ENCODE peak calls at places on chromosome 14, in four cellular contexts. One of them, this sample, is unnamed.

GRCh38 chr14:29028973-29029582 is 262.5 kb downstream of the FOXG1 start:
- DNase-seq in stomach: no peak
- DNase-seq in endothelial cell of umbilical vein: no peak
- DNase-seq in breast epithelium: no peak
- DNase-seq in this sample: no peak

GRCh38 chr14:93005838-93006237 is 82.9 kb downstream of the CHGA start:
- DNase-seq in stomach: no peak
- DNase-seq in endothelial cell of umbilical vein: no peak
- DNase-seq in breast epithelium: no peak
- DNase-seq in this sample: no peak

GRCh38 chr14:93824518-93825234 is 36.4 kb upstream of the PRIMA1 start:
- DNase-seq in stomach: no peak
- DNase-seq in endothelial cell of umbilical vein: no peak
- DNase-seq in breast epithelium: no peak
- DNase-seq in this sample: no peak

GRCh38 chr14:81455344-81455743 is 55.2 kb upstream of the STON2 start:
- DNase-seq in stomach: no peak
- DNase-seq in endothelial cell of umbilical vein: no peak
- DNase-seq in breast epithelium: no peak
- DNase-seq in this sample: no peak

GRCh38 chr14:21861153-21861552 is 187.5 kb upstream of the OR4E1 start:
- DNase-seq in stomach: no peak
- DNase-seq in endothelial cell of umbilical vein: no peak
- DNase-seq in breast epithelium: no peak
- DNase-seq in this sample: no peak

GRCh38 chr14:68961361-68961760 is 17.7 kb downstream of the ACTN1 start:
- DNase-seq in stomach: no peak
- DNase-seq in endothelial cell of umbilical vein: no peak
- DNase-seq in breast epithelium: no peak
- DNase-seq in this sample: no peak

GRCh38 chr14:55404170-55404569 is 7.5 kb downstream of the ATG14 start:
- DNase-seq in stomach: no peak
- DNase-seq in endothelial cell of umbilical vein: no peak
- DNase-seq in breast epithelium: no peak
- DNase-seq in this sample: no peak

GRCh38 chr14:53608369-53608768 is 348.3 kb downstream of the BMP4 start:
- DNase-seq in stomach: peak; percentile 47
- DNase-seq in endothelial cell of umbilical vein: no peak
- DNase-seq in breast epithelium: no peak
- DNase-seq in this sample: no peak

GRCh38 chr14:64123241-64123956 is 170.8 kb downstream of the ESR2 start:
- DNase-seq in stomach: no peak
- DNase-seq in endothelial cell of umbilical vein: no peak
- DNase-seq in breast epithelium: no peak
- DNase-seq in this sample: no peak

GRCh38 chr14:32230695-32231280 is 27.7 kb upstream of the RNU6-8 start:
- DNase-seq in stomach: no peak
- DNase-seq in endothelial cell of umbilical vein: no peak
- DNase-seq in breast epithelium: no peak
- DNase-seq in this sample: no peak

GRCh38 chr14:89233184-89233583 is 183.8 kb downstream of the FOXN3 start:
- DNase-seq in stomach: no peak
- DNase-seq in endothelial cell of umbilical vein: no peak
- DNase-seq in breast epithelium: no peak
- DNase-seq in this sample: no peak

GRCh38 chr14:77376380-77376770 is 519 bp downstream of the TMED8 start:
- DNase-seq in stomach: peak; percentile 25
- DNase-seq in endothelial cell of umbilical vein: peak; percentile 17
- DNase-seq in breast epithelium: no peak
- DNase-seq in this sample: no peak

GRCh38 chr14:65502676-65503124 is 90.2 kb downstream of the FUT8 start:
- DNase-seq in stomach: no peak
- DNase-seq in endothelial cell of umbilical vein: no peak
- DNase-seq in breast epithelium: no peak
- DNase-seq in this sample: no peak

GRCh38 chr14:74577247-74577947 is 34.6 kb downstream of the LTBP2 start:
- DNase-seq in stomach: no peak
- DNase-seq in endothelial cell of umbilical vein: no peak
- DNase-seq in breast epithelium: no peak
- DNase-seq in this sample: peak; percentile 84

GRCh38 chr14:74569826-74570591 is 42.0 kb downstream of the LTBP2 start:
- DNase-seq in stomach: no peak
- DNase-seq in endothelial cell of umbilical vein: peak; percentile 71
- DNase-seq in breast epithelium: no peak
- DNase-seq in this sample: no peak

GRCh38 chr14:80577599-80577998 is 363.9 kb downstream of the CEP128 start:
- DNase-seq in stomach: no peak
- DNase-seq in endothelial cell of umbilical vein: no peak
- DNase-seq in breast epithelium: no peak
- DNase-seq in this sample: no peak

GRCh38 chr14:93977790-93978581 is 1.6 kb upstream of the ASB2 start:
- DNase-seq in stomach: no peak
- DNase-seq in endothelial cell of umbilical vein: no peak
- DNase-seq in breast epithelium: no peak
- DNase-seq in this sample: no peak

GRCh38 chr14:68911594-68912227 is 67.4 kb downstream of the ACTN1 start:
- DNase-seq in stomach: peak; percentile 78
- DNase-seq in endothelial cell of umbilical vein: peak; percentile 76
- DNase-seq in breast epithelium: peak; percentile 70
- DNase-seq in this sample: peak; percentile 91

GRCh38 chr14:79581912-79582576 is 629.3 kb downstream of the DIO2 start:
- DNase-seq in stomach: no peak
- DNase-seq in endothelial cell of umbilical vein: no peak
- DNase-seq in breast epithelium: no peak
- DNase-seq in this sample: no peak

GRCh38 chr14:51424569-51425251 is 184.7 kb downstream of the TMX1 start:
- DNase-seq in stomach: no peak
- DNase-seq in endothelial cell of umbilical vein: peak; percentile 57
- DNase-seq in breast epithelium: no peak
- DNase-seq in this sample: no peak

GRCh38 chr14:103623883-103624482 is 5.0 kb upstream of the KLC1 start:
- DNase-seq in stomach: peak; percentile 51
- DNase-seq in endothelial cell of umbilical vein: no peak
- DNase-seq in breast epithelium: no peak
- DNase-seq in this sample: no peak

GRCh38 chr14:65940056-65940735 is 527.7 kb downstream of the FUT8 start:
- DNase-seq in stomach: no peak
- DNase-seq in endothelial cell of umbilical vein: no peak
- DNase-seq in breast epithelium: no peak
- DNase-seq in this sample: no peak

GRCh38 chr14:93396456-93396855 is 34.3 kb upstream of the UNC79 start:
- DNase-seq in stomach: no peak
- DNase-seq in endothelial cell of umbilical vein: no peak
- DNase-seq in breast epithelium: no peak
- DNase-seq in this sample: no peak

GRCh38 chr14:96424104-96424989 is 32.4 kb downstream of the AK7 start:
- DNase-seq in stomach: peak; percentile 38
- DNase-seq in endothelial cell of umbilical vein: peak; percentile 82
- DNase-seq in breast epithelium: no peak
- DNase-seq in this sample: no peak

GRCh38 chr14:56422703-56423213 is 156.8 kb upstream of the TMEM260 start:
- DNase-seq in stomach: peak; percentile 88
- DNase-seq in endothelial cell of umbilical vein: peak; percentile 84
- DNase-seq in breast epithelium: peak; percentile 72
- DNase-seq in this sample: peak; percentile 82

GRCh38 chr14:105547741-105548169 is 21.4 kb downstream of the TMEM121 start:
- DNase-seq in stomach: no peak
- DNase-seq in endothelial cell of umbilical vein: no peak
- DNase-seq in breast epithelium: no peak
- DNase-seq in this sample: no peak

GRCh38 chr14:98227000-98227726 is 1044.8 kb downstream of the BCL11B start:
- DNase-seq in stomach: no peak
- DNase-seq in endothelial cell of umbilical vein: no peak
- DNase-seq in breast epithelium: no peak
- DNase-seq in this sample: no peak

GRCh38 chr14:64092940-64093339 is 201.2 kb downstream of the ESR2 start:
- DNase-seq in stomach: no peak
- DNase-seq in endothelial cell of umbilical vein: no peak
- DNase-seq in breast epithelium: no peak
- DNase-seq in this sample: no peak

GRCh38 chr14:24071144-24071697 is at the start of gene CPNE6:
- DNase-seq in stomach: no peak
- DNase-seq in endothelial cell of umbilical vein: no peak
- DNase-seq in breast epithelium: no peak
- DNase-seq in this sample: no peak

DNA sequence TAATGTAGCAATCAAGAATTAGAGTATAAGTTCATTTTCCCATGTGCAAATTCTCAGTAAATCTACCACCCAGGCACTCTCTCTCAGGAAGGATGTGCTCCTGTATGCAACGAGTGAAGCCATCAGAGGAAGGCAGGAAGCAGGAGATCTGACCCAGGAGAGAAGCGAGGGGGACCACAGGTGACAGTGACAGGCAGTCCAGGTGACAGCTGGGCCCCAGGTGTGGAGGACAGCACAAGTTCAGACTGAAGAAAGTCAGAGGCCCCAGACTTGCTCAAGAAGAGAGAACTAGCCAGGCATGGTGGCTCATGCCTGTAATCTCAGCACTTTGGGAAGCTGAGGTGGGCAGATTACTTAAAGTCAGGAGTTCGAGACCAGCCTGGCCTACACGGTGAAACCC is 13.8 kb downstream of the CLMN start:
- DNase-seq in stomach: no peak
- DNase-seq in endothelial cell of umbilical vein: no peak
- DNase-seq in breast epithelium: no peak
- DNase-seq in this sample: no peak
- TF ChIP-seq CTCF in stomach: no peak
- TF ChIP-seq CTCF in endothelial cell of umbilical vein: no peak
- TF ChIP-seq CTCF in breast epithelium: no peak
- TF ChIP-seq CTCF in this sample: no peak

GRCh38 chr14:45134051-45134958 is at the start of gene FKBP3:
- DNase-seq in stomach: peak; percentile 97
- DNase-seq in endothelial cell of umbilical vein: peak; percentile 97
- DNase-seq in breast epithelium: peak; percentile 94
- DNase-seq in this sample: peak; percentile 99
- TF ChIP-seq POLR2AphosphoS5 in stomach: peak; percentile 95
- TF ChIP-seq POLR2AphosphoS5 in endothelial cell of umbilical vein: peak; percentile 92
- TF ChIP-seq POLR2AphosphoS5 in breast epithelium: peak; percentile 94
- TF ChIP-seq POLR2AphosphoS5 in this sample: peak; percentile 94

DNA sequence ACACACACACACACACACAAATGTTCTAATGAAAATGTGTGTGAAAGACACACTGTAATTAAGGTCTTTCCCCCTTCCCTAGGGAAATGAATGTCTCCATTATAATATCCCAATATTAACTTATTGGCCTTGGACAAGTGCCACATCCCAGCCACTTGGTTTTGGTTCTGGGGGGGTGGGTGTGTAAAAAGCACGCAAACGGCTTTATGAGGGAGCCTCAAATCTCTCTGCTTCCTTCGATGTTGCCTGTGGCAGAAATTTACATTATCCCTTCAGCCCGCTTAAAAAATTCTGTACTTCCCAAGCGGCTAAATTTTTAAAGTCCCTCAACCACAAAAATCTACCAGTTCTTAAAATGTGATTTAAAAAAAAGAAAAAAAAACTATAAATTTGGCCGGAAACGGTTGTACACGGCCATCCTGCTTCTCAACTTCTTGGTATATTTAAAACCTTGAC is 432 bp downstream of the C14orf93 start:
- DNase-seq in stomach: no peak
- DNase-seq in endothelial cell of umbilical vein: no peak
- DNase-seq in breast epithelium: no peak
- DNase-seq in this sample: no peak
- TF ChIP-seq POLR2A in stomach: no peak
- TF ChIP-seq POLR2A in endothelial cell of umbilical vein: no peak
- TF ChIP-seq POLR2A in breast epithelium: no peak
- TF ChIP-seq POLR2A in this sample: no peak

GRCh38 chr14:102086972-102087761 is at the start of gene HSP90AA1:
- DNase-seq in stomach: peak; percentile 95
- DNase-seq in endothelial cell of umbilical vein: peak; percentile 96
- DNase-seq in breast epithelium: peak; percentile 95
- DNase-seq in this sample: peak; percentile 97
- TF ChIP-seq CTCF in stomach: no peak
- TF ChIP-seq CTCF in endothelial cell of umbilical vein: peak; percentile 11
- TF ChIP-seq CTCF in breast epithelium: no peak
- TF ChIP-seq CTCF in this sample: no peak

GRCh38 chr14:99244960-99245340 is 27.0 kb downstream of the BCL11B start:
- DNase-seq in stomach: no peak
- DNase-seq in endothelial cell of umbilical vein: no peak
- DNase-seq in breast epithelium: no peak
- DNase-seq in this sample: no peak

GRCh38 chr14:99245541-99246511 is 26.2 kb downstream of the BCL11B start:
- DNase-seq in stomach: no peak
- DNase-seq in endothelial cell of umbilical vein: no peak
- DNase-seq in breast epithelium: no peak
- DNase-seq in this sample: peak; percentile 50

GRCh38 chr14:99246536-99247083 is 25.4 kb downstream of the BCL11B start:
- DNase-seq in stomach: no peak
- DNase-seq in endothelial cell of umbilical vein: no peak
- DNase-seq in breast epithelium: no peak
- DNase-seq in this sample: no peak

GRCh38 chr14:99242816-99243795 is 28.9 kb downstream of the BCL11B start:
- DNase-seq in stomach: no peak
- DNase-seq in endothelial cell of umbilical vein: no peak
- DNase-seq in breast epithelium: no peak
- DNase-seq in this sample: no peak

DNA sequence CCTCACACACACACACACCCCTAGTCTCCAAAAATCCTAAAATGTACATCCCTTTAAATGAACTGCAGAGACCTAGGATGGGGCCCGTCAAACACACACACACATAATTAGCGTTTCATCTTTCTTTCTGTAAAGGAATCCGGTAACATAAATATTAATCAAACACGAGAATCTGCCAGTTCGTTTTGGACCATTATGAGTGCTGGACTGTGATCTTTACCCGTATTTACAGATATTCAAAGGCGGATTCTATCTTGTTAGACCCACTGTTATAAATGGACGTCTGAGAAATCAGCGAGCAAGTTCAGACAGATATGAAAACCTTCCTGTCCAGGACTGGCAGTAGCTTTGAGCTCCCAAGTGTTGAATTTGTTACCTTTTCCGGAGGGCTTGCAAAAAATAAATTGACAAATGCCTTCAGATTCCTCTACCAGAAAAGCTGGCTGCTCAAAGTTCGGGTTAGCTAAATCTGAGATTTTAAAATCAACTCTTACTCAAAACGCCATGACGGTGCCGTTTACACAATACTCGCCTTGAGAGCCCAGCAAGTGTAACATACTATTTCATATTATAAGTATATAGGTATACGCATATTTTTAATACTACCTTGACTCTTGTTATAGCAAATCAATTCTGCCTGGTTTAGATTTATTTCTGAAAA is 27.6 kb downstream of the BCL11B start:
- DNase-seq in stomach: no peak
- DNase-seq in endothelial cell of umbilical vein: no peak
- DNase-seq in breast epithelium: no peak
- DNase-seq in this sample: no peak
- TF ChIP-seq POLR2AphosphoS5 in stomach: no peak
- TF ChIP-seq POLR2AphosphoS5 in endothelial cell of umbilical vein: no peak
- TF ChIP-seq POLR2AphosphoS5 in breast epithelium: no peak
- TF ChIP-seq POLR2AphosphoS5 in this sample: no peak